ENCODE peak calls at places on chromosome 15, in eight cellular contexts. T is WERI-Rb-1, M is AG10803, D is choroid plexus epithelial cell, Y is cardiac fibroblast, X is brain microvascular endothelial cell, G is RWPE1, O is ascending aorta. W is an unnamed sample.

GRCh38 chr15:31223478-31224350 is 102.9 kb upstream of the KLF13 start:
- DNase-seq in T (no peak), M (no peak), D (peak), Y (no peak), X (no peak), G (no peak), O (no peak), W (no peak)

GRCh38 chr15:25238716-25239470 is 199.9 kb downstream of the UBE3A start:
- DNase-seq in T (no peak), M (no peak), D (no peak), Y (no peak), X (no peak), G (no peak), O (peak), W (no peak)

GRCh38 chr15:69025320-69025719 is 10.8 kb downstream of the NOX5 start:
- DNase-seq in T (no peak), M (no peak), D (no peak), Y (no peak), X (no peak), G (no peak), O (no peak), W (no peak)

GRCh38 chr15:58252586-58253323 is 114.6 kb downstream of the AQP9 start:
- DNase-seq in T (peak), M (no peak), D (no peak), Y (no peak), X (no peak), G (no peak), O (no peak), W (no peak)

GRCh38 chr15:74399511-74400312 is 32.3 kb upstream of the CYP11A1 start:
- DNase-seq in T (no peak), M (peak), D (peak), Y (peak), X (peak), G (no peak), O (no peak), W (no peak)

GRCh38 chr15:68791431-68792283 is 29.0 kb downstream of the ANP32A start:
- DNase-seq in T (no peak), M (no peak), D (no peak), Y (no peak), X (no peak), G (no peak), O (no peak), W (peak)

GRCh38 chr15:101201411-101202174 is 50.3 kb downstream of the CHSY1 start:
- DNase-seq in T (no peak), M (peak), D (peak), Y (peak), X (peak), G (peak), O (peak), W (no peak)

GRCh38 chr15:29115093-29115991 is 154.3 kb downstream of the NSMCE3 start:
- DNase-seq in T (peak), M (no peak), D (peak), Y (no peak), X (peak), G (no peak), O (no peak), W (no peak)

GRCh38 chr15:91954211-91954804 is 100.8 kb downstream of the SLCO3A1 start:
- DNase-seq in T (no peak), M (no peak), D (no peak), Y (no peak), X (no peak), G (no peak), O (no peak), W (no peak)

GRCh38 chr15:55485273-55485672 is 22.8 kb downstream of the DNAAF4 start:
- DNase-seq in T (no peak), M (no peak), D (no peak), Y (no peak), X (no peak), G (no peak), O (no peak), W (no peak)

GRCh38 chr15:75844629-75845390 is 1.6 kb downstream of the UBE2Q2 start:
- DNase-seq in T (no peak), M (no peak), D (no peak), Y (peak), X (no peak), G (no peak), O (no peak), W (no peak)

GRCh38 chr15:29270976-29271375 is 1.4 kb upstream of the NSMCE3 start:
- DNase-seq in T (no peak), M (peak), D (no peak), Y (peak), X (no peak), G (peak), O (no peak), W (no peak)

GRCh38 chr15:67097893-67098740 is 32.7 kb downstream of the SMAD3 start:
- DNase-seq in T (no peak), M (peak), D (peak), Y (peak), X (peak), G (no peak), O (no peak), W (no peak)

GRCh38 chr15:79450648-79451047 is 18.5 kb downstream of the MINAR1 start:
- DNase-seq in T (no peak), M (no peak), D (no peak), Y (no peak), X (no peak), G (no peak), O (no peak), W (no peak)

GRCh38 chr15:70556376-70556775 is 207.0 kb downstream of the UACA start:
- DNase-seq in T (no peak), M (no peak), D (no peak), Y (no peak), X (no peak), G (no peak), O (no peak), W (no peak)

GRCh38 chr15:50302581-50302980 is 37.1 kb upstream of the HDC start:
- DNase-seq in T (no peak), M (no peak), D (no peak), Y (no peak), X (no peak), G (no peak), O (no peak), W (peak)

GRCh38 chr15:82936966-82937647 is 15.4 kb downstream of the HOMER2 start:
- DNase-seq in T (no peak), M (peak), D (no peak), Y (peak), X (peak), G (peak), O (no peak), W (no peak)

GRCh38 chr15:78243491-78243941 is 9.2 kb upstream of the ACSBG1 start:
- DNase-seq in T (peak), M (no peak), D (peak), Y (peak), X (peak), G (peak), O (no peak), W (no peak)

GRCh38 chr15:78244101-78244500 is 9.7 kb upstream of the ACSBG1 start:
- DNase-seq in T (no peak), M (no peak), D (no peak), Y (no peak), X (no peak), G (no peak), O (no peak), W (no peak)

GRCh38 chr15:78243076-78243475 is 8.7 kb upstream of the ACSBG1 start:
- DNase-seq in T (no peak), M (no peak), D (no peak), Y (no peak), X (no peak), G (no peak), O (no peak), W (no peak)

GRCh38 chr15:78241017-78241416 is 6.7 kb upstream of the ACSBG1 start:
- DNase-seq in T (peak), M (peak), D (peak), Y (peak), X (peak), G (peak), O (no peak), W (peak)

GRCh38 chr15:78242128-78242527 is 7.8 kb upstream of the ACSBG1 start:
- DNase-seq in T (peak), M (no peak), D (peak), Y (peak), X (no peak), G (no peak), O (no peak), W (no peak)
- TF ChIP-seq CTCF in T (peak), M (peak), D (peak), Y (peak), X (peak), G (peak), O (no peak), W (peak)

GRCh38 chr15:44246521-44247268 is 41.8 kb upstream of the GOLM2 start:
- DNase-seq in T (no peak), M (no peak), D (no peak), Y (peak), X (no peak), G (no peak), O (no peak), W (no peak)

GRCh38 chr15:44243146-44243545 is 45.4 kb upstream of the GOLM2 start:
- DNase-seq in T (no peak), M (peak), D (no peak), Y (no peak), X (no peak), G (no peak), O (no peak), W (no peak)

GRCh38 chr15:44243829-44244228 is 44.7 kb upstream of the GOLM2 start:
- DNase-seq in T (no peak), M (no peak), D (no peak), Y (no peak), X (no peak), G (no peak), O (no peak), W (no peak)
- TF ChIP-seq CTCF in T (no peak), M (peak), D (peak), Y (no peak), X (peak), G (peak), O (no peak), W (no peak)

DNA sequence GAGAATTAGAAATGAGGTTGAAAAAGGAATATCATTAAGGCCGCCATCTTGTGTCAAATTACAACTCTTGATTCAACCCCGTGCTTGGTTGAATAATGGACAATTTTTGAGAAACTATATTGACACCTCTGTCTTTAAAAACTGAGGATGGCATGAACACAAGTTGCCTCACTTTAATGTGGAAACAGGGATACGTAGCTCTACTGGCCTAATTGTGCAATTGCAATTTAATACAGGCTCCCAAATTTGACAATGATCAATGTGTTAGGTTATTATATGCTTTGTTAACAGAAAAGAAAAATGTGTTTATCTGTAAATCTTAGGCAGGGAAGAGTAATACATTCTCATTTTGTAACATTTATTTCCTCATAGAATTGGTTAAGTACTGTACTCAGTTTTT is 77.1 kb upstream of the MCTP2 start:
- DNase-seq in T (no peak), M (no peak), D (no peak), Y (no peak), X (no peak), G (no peak), O (no peak), W (no peak)
- TF ChIP-seq CTCF in T (no peak), M (peak), D (no peak), Y (no peak), X (no peak), G (no peak), O (no peak), W (no peak)

GRCh38 chr15:65832549-65833364 is 36.5 kb upstream of the RAB11A start:
- DNase-seq in T (no peak), M (peak), D (peak), Y (peak), X (peak), G (peak), O (peak), W (peak)
- TF ChIP-seq CTCF in T (no peak), M (peak), D (peak), Y (no peak), X (peak), G (peak), O (no peak), W (no peak)

DNA sequence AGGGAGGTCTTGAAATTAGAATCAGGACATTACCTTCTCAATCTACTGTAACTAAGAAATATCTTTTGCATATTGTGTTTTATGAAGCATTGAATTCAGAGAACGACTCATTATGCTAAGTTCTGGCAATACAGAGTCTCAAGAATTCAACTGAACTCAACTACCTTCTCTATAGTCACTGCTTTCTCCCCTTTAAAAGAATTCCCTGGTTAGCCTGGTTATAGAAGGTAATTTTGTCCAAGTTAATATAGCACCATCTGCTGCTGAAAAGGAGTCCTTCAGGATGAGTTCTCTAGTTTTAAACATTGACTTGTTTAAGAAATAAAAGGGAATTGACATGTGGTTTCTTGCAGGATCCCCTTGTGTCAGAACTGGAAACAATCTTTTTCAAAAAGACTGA is 60.2 kb downstream of the IL16 start:
- DNase-seq in T (no peak), M (peak), D (peak), Y (peak), X (no peak), G (peak), O (no peak), W (no peak)
- TF ChIP-seq CTCF in T (no peak), M (peak), D (peak), Y (peak), X (peak), G (peak), O (peak), W (peak)

DNA sequence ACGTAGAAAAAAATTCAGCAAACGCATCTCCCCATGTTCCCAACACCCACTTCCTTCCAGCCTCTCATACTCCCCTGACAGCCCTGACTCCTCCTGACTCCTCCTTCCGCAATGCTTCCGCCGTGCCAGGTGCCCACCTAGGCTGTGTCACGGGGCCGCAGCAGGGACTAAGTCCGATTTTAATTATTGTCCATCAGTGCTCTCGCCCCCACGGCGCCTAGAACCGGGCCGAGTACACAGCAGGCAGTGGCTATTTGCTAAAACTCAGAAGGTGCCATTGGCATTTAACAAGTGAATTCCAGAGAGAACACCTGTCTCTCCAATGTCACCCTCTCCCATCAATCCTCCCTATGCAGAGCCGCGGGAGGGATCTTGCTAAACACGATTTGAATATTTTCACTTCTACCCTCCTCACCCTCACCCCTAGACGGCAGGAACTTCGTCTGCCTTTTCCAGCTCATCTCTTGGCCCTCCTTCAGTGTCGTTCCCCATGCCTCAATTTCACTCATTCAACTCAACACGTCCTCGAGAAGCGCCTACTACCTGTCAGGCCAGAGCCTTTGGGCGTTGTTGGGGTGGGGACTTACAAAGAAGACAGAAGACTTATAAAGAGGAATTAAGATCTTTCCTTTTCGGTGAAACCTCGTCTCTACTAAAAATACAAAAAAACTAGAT is 11.5 kb upstream of the SHF start:
- DNase-seq in T (no peak), M (no peak), D (no peak), Y (peak), X (no peak), G (no peak), O (no peak), W (no peak)
- TF ChIP-seq CTCF in T (no peak), M (no peak), D (no peak), Y (no peak), X (no peak), G (peak), O (no peak), W (no peak)

GRCh38 chr15:86044981-86045380 is 34.7 kb upstream of the AGBL1 start:
- DNase-seq in T (peak), M (no peak), D (no peak), Y (no peak), X (no peak), G (no peak), O (no peak), W (no peak)
- TF ChIP-seq CTCF in T (peak), M (no peak), D (no peak), Y (no peak), X (no peak), G (no peak), O (no peak), W (no peak)

W was measured in GM13977.